ENCODE peak calls at places on chromosomes 6 and 20, in four cellular contexts. N is transverse colon, J is K562, B is stomach. P is an unnamed sample.

GRCh38 chr20:44584103-44584690 is 1.8 kb downstream of the PKIG start:
- DNase-seq in N (no peak), J (no peak), B (no peak), P (no peak)

GRCh38 chr20:46177768-46178167 is 59.7 kb downstream of the CD40 start:
- DNase-seq in N (no peak), J (no peak), B (no peak), P (peak; percentile 69)

GRCh38 chr20:46544576-46544975 is 5.9 kb downstream of the OCSTAMP start:
- DNase-seq in N (no peak), J (no peak), B (no peak), P (no peak)

GRCh38 chr6:136720045-136720760 is 72.1 kb downstream of the MAP3K5 start:
- DNase-seq in N (no peak), J (no peak), B (no peak), P (no peak)

GRCh38 chr6:128068110-128068460 is 167.2 kb upstream of the THEMIS start:
- DNase-seq in N (no peak), J (no peak), B (no peak), P (no peak)

GRCh38 chr20:23710771-23711170 is 21.9 kb upstream of the CST4 start:
- DNase-seq in N (no peak), J (no peak), B (no peak), P (no peak)

GRCh38 chr6:11710221-11710836 is 68.3 kb downstream of the ADTRP start:
- DNase-seq in N (no peak), J (no peak), B (peak; percentile 34), P (no peak)

GRCh38 chr20:58143531-58143930 is 84.9 kb downstream of the ANKRD60 start:
- DNase-seq in N (no peak), J (no peak), B (no peak), P (no peak)

GRCh38 chr6:26258199-26258977 is 106.6 kb upstream of the BTN3A2 start:
- DNase-seq in N (no peak), J (no peak), B (no peak), P (no peak)

GRCh38 chr6:115891111-115891669 is 169.5 kb downstream of the FRK start:
- DNase-seq in N (no peak), J (no peak), B (no peak), P (no peak)

GRCh38 chr20:53163486-53163885 is 191.3 kb downstream of the TSHZ2 start:
- DNase-seq in N (no peak), J (peak; percentile 45), B (no peak), P (no peak)

DNA sequence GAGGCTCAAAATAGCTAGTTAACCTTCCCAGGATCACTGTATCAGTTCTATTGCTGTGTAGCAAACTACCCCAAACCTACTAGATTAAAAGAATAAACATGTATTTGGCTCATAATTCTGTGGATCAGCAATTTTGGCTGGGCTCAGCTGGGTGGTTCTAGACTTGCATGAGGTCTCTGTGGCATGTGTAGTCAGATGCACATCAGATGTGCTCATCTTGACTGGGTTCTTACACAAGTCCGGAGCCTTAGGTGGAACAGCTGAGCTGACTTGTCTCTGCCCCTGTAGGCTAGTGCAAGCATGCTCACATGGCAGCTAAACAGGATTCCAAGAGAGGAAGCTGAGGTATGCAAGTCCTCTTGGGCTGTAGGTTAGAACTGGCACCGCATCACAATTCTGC is 173.2 kb upstream of the PRND start:
- DNase-seq in N (no peak), J (no peak), B (no peak), P (no peak)
- TF ChIP-seq EP300 in N (no peak), J (no peak), B (no peak), P (no peak)

GRCh38 chr20:32544260-32544722 is 40.8 kb downstream of the NOL4L start:
- DNase-seq in N (no peak), J (no peak), B (no peak), P (no peak)

GRCh38 chr20:32541917-32542615 is 43.1 kb downstream of the NOL4L start:
- DNase-seq in N (no peak), J (no peak), B (no peak), P (no peak)

GRCh38 chr20:32544893-32545840 is 40.0 kb downstream of the NOL4L start:
- DNase-seq in N (no peak), J (no peak), B (no peak), P (no peak)

GRCh38 chr20:32546918-32547752 is 38.0 kb downstream of the NOL4L start:
- DNase-seq in N (no peak), J (no peak), B (no peak), P (no peak)

GRCh38 chr20:32543570-32544259 is 41.4 kb downstream of the NOL4L start:
- DNase-seq in N (no peak), J (no peak), B (no peak), P (no peak)
- H3K4me1 ChIP-seq in N (peaks cover 8% of the 10 kb centered on the region), J (peaks cover 40% of the 10 kb centered on the region), B (peaks cover 18% of the 10 kb centered on the region), P (peaks cover 9% of the 10 kb centered on the region)

DNA sequence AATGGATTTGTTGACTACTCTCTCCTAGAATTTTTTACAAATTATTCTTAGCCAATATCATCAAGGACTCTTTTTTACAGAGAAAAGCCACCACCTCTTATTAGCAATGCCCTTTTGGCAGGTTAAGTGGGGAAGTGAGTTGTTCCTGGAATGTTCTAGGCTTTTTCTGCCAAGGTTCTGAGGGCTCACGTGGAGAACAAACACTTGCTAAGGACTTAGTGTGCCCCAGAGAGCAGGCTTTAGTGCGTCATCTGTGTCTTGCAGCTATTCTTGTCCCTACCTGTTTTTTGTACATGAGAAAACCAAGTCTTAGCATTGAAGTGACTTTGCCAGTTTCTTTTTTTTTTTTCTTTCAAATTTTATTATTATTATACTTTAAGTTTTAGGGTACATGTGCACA is 33.5 kb downstream of the CFAP61 start:
- DNase-seq in N (no peak), J (no peak), B (peak; percentile 35), P (peak; percentile 81)
- TF ChIP-seq EP300 in N (peak; percentile 46), J (no peak), B (peak; percentile 89), P (no peak)

GRCh38 chr20:62367136-62367482 is at the start of gene LAMA5:
- DNase-seq in N (peak; percentile 69), J (peak; percentile 87), B (peak; percentile 72), P (peak; percentile 66)
- H3K4me1 ChIP-seq in N (peaks cover 75% of the 10 kb centered on the region), J (peaks cover 100% of the 10 kb centered on the region), B (peaks cover 81% of the 10 kb centered on the region), P (peaks cover 88% of the 10 kb centered on the region)

GRCh38 chr6:28400122-28400451 is 540 bp upstream of the ZSCAN12 start:
- DNase-seq in N (no peak), J (no peak), B (no peak), P (no peak)

GRCh38 chr6:28401172-28401571 is 1.6 kb upstream of the ZSCAN12 start:
- DNase-seq in N (no peak), J (no peak), B (no peak), P (no peak)

GRCh38 chr6:28402197-28402596 is 2.6 kb upstream of the ZSCAN12 start:
- DNase-seq in N (no peak), J (no peak), B (no peak), P (no peak)

GRCh38 chr6:28395918-28396317 is 3.6 kb downstream of the ZSCAN12 start:
- DNase-seq in N (no peak), J (no peak), B (no peak), P (no peak)

DNA sequence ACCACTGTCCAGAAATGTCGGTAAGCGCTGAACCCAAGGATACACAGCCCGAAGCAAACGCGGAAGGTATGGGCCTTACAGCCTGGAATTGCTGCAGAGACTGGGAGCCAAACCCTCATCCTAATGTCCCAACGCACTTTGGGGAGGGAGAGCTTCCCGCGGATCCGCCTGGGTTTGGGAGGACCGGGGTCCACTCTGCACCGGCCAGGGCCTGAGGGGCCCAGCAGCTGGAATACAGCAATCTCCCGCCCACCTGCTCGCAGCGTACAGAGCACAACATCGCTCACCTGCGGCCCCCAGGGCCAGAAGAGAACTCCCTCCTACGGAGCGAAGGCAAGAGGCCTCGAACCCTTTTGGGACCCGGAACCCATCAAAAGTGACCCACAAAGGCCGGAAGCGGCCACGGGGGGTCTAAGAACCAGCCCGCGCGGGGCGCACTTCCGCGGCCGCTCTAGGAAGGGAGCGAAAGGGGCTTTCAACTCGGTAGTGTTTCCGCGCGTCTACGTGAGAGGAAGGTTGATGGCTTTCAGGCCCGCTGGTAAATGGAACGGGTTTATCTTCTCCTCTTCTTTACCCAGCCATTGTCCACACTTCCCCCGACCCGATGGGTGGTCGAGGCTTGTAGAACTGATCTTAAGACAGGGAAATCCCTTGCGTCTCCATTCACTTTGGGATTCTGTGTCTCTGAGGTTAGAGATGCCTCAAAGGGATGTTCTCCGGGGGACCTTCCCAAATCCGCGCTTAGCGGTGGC is at the start of gene ZSCAN12:
- DNase-seq in N (peak; percentile 85), J (peak; percentile 90), B (peak; percentile 78), P (peak; percentile 84)
- TF ChIP-seq EP300 in N (no peak), J (peak; percentile 74), B (no peak), P (no peak)

GRCh38 chr6:56840467-56841371 is 114.2 kb upstream of the BEND6 start:
- DNase-seq in N (no peak), J (no peak), B (no peak), P (no peak)
- H3K4me1 ChIP-seq in N (peaks cover 20% of the 10 kb centered on the region), J (peaks cover 13% of the 10 kb centered on the region), B (peaks cover 17% of the 10 kb centered on the region), P (peaks cover 7% of the 10 kb centered on the region)

GRCh38 chr20:49119972-49120371 is 68.2 kb downstream of the STAU1 start:
- DNase-seq in N (no peak), J (no peak), B (no peak), P (no peak)
- TF ChIP-seq EP300 in N (no peak), J (no peak), B (no peak), P (no peak)

GRCh38 chr6:7138921-7139358 is 31.2 kb downstream of the RREB1 start:
- DNase-seq in N (peak; percentile 75), J (peak; percentile 45), B (peak; percentile 70), P (no peak)
- H3K4me1 ChIP-seq in N (peaks cover 75% of the 10 kb centered on the region), J (peaks cover 39% of the 10 kb centered on the region), B (peaks cover 61% of the 10 kb centered on the region), P (peaks cover 76% of the 10 kb centered on the region)